ENCODE peak calls at places on chromosomes 6 and 20, in four cellular contexts. D is brain microvascular endothelial cell, W is spleen, J is OCI-LY7. O is an unnamed sample.

GRCh38 chr20:54263266-54263665 is 55.4 kb downstream of the PFDN4 start:
- DNase-seq in D (no peak), W (no peak), J (no peak), O (no peak)

GRCh38 chr6:16805190-16805860 is 44.1 kb upstream of the ATXN1 start:
- DNase-seq in D (no peak), W (no peak), J (no peak), O (no peak)

GRCh38 chr6:26328265-26328844 is 36.6 kb upstream of the BTN3A2 start:
- DNase-seq in D (no peak), W (no peak), J (peak), O (no peak)

GRCh38 chr20:47878601-47879004 is 93.3 kb upstream of the SULF2 start:
- DNase-seq in D (no peak), W (no peak), J (no peak), O (no peak)

GRCh38 chr20:63835031-63835858 is 4.2 kb upstream of the ZBTB46 start:
- DNase-seq in D (peak), W (peak), J (no peak), O (no peak)

GRCh38 chr6:39188577-39188976 is 40.7 kb downstream of the KCNK5 start:
- DNase-seq in D (no peak), W (no peak), J (no peak), O (no peak)

GRCh38 chr20:57435498-57436222 is 44.5 kb downstream of the RBM38 start:
- DNase-seq in D (peak), W (peak), J (peak), O (peak)

GRCh38 chr6:87498048-87498447 is 25.3 kb downstream of the SLC35A1 start:
- DNase-seq in D (no peak), W (no peak), J (no peak), O (no peak)

GRCh38 chr6:146594495-146594894 is 4.3 kb upstream of the ADGB start:
- DNase-seq in D (no peak), W (no peak), J (no peak), O (peak)

GRCh38 chr6:53986721-53987526 is 124.3 kb upstream of the MLIP start:
- DNase-seq in D (peak), W (no peak), J (no peak), O (no peak)

GRCh38 chr6:157453978-157454377 is 73.0 kb downstream of the ZDHHC14 start:
- DNase-seq in D (no peak), W (no peak), J (no peak), O (no peak)

GRCh38 chr6:82917346-82918064 is 148.1 kb downstream of the UBE3D start:
- DNase-seq in D (peak), W (no peak), J (no peak), O (no peak)

GRCh38 chr20:61926253-61926613 is 139.4 kb downstream of the TAF4 start:
- DNase-seq in D (no peak), W (peak), J (no peak), O (no peak)

GRCh38 chr6:170224694-170225660 is 65.9 kb downstream of the DLL1 start:
- DNase-seq in D (no peak), W (peak), J (no peak), O (no peak)

GRCh38 chr6:34884996-34885395 is 2.8 kb downstream of the TAF11 start:
- DNase-seq in D (no peak), W (no peak), J (no peak), O (no peak)

GRCh38 chr6:6556738-6557503 is 31.6 kb upstream of the LY86 start:
- DNase-seq in D (peak), W (no peak), J (peak), O (peak)

GRCh38 chr6:142945446-142946180 is 637 bp upstream of the HIVEP2 start:
- DNase-seq in D (peak), W (peak), J (peak), O (peak)

GRCh38 chr6:27101824-27102223 is 145.7 kb upstream of the PRSS16 start:
- DNase-seq in D (no peak), W (no peak), J (no peak), O (no peak)

GRCh38 chr6:144405173-144405572 is 120.0 kb downstream of the UTRN start:
- DNase-seq in D (no peak), W (no peak), J (no peak), O (no peak)

GRCh38 chr6:83215131-83216047 is 22.2 kb downstream of the RWDD2A start:
- DNase-seq in D (peak), W (no peak), J (peak), O (peak)

GRCh38 chr6:34338811-34339210 is 53.7 kb downstream of the NUDT3 start:
- DNase-seq in D (no peak), W (no peak), J (no peak), O (no peak)

GRCh38 chr6:7580927-7581618 is 8.9 kb upstream of the SNRNP48 start:
- DNase-seq in D (no peak), W (no peak), J (no peak), O (no peak)

GRCh38 chr20:46006964-46007363 is 1.7 kb upstream of the MMP9 start:
- DNase-seq in D (no peak), W (no peak), J (no peak), O (no peak)

GRCh38 chr6:148521586-148521985 is 178.9 kb downstream of the SASH1 start:
- DNase-seq in D (no peak), W (no peak), J (no peak), O (peak)

GRCh38 chr20:18628330-18628941 is 40.6 kb downstream of the DTD1 start:
- DNase-seq in D (no peak), W (no peak), J (peak), O (peak)

GRCh38 chr20:34794006-34794585 is 31.4 kb downstream of the NCOA6 start:
- DNase-seq in D (no peak), W (no peak), J (no peak), O (no peak)

GRCh38 chr20:3777726-3778629 is 3.3 kb downstream of the SPEF1 start:
- DNase-seq in D (peak), W (peak), J (no peak), O (no peak)

GRCh38 chr20:34364013-34364382 is 925 bp downstream of the ITCH start:
- DNase-seq in D (peak), W (no peak), J (peak), O (peak)

GRCh38 chr20:11395581-11395980 is 522.1 kb upstream of the BTBD3 start:
- DNase-seq in D (peak), W (no peak), J (no peak), O (no peak)

GRCh38 chr6:74087898-74088297 is 391.9 kb downstream of the CD109 start:
- DNase-seq in D (peak), W (no peak), J (no peak), O (no peak)

GRCh38 chr20:51573576-51574243 is 31.2 kb upstream of the NFATC2 start:
- DNase-seq in D (no peak), W (no peak), J (no peak), O (no peak)

GRCh38 chr6:160057080-160057479 is 64.5 kb upstream of the SLC22A1 start:
- DNase-seq in D (no peak), W (no peak), J (no peak), O (no peak)

GRCh38 chr20:36145877-36146707 is 8.4 kb upstream of the EPB41L1 start:
- DNase-seq in D (no peak), W (no peak), J (peak), O (no peak)

GRCh38 chr20:31924561-31924960 is 27.3 kb downstream of the PDRG1 start:
- DNase-seq in D (no peak), W (no peak), J (no peak), O (no peak)

GRCh38 chr6:158049055-158050028 is 67.7 kb downstream of the SYNJ2 start:
- DNase-seq in D (no peak), W (no peak), J (no peak), O (no peak)

GRCh38 chr6:24848461-24848860 is 49.7 kb upstream of the ARMH2 start:
- DNase-seq in D (no peak), W (no peak), J (no peak), O (no peak)

GRCh38 chr6:24845578-24845977 is 46.9 kb upstream of the ARMH2 start:
- DNase-seq in D (no peak), W (no peak), J (no peak), O (no peak)

GRCh38 chr6:24849713-24850112 is 51.0 kb upstream of the ARMH2 start:
- DNase-seq in D (no peak), W (no peak), J (no peak), O (no peak)

GRCh38 chr6:24844903-24845302 is 46.2 kb upstream of the ARMH2 start:
- DNase-seq in D (no peak), W (no peak), J (no peak), O (no peak)

GRCh38 chr6:24847402-24847801 is 48.7 kb upstream of the ARMH2 start:
- DNase-seq in D (no peak), W (no peak), J (no peak), O (no peak)
- H3K27ac ChIP-seq in D (no peak), W (no peak), J (no peak), O (no peak)

DNA sequence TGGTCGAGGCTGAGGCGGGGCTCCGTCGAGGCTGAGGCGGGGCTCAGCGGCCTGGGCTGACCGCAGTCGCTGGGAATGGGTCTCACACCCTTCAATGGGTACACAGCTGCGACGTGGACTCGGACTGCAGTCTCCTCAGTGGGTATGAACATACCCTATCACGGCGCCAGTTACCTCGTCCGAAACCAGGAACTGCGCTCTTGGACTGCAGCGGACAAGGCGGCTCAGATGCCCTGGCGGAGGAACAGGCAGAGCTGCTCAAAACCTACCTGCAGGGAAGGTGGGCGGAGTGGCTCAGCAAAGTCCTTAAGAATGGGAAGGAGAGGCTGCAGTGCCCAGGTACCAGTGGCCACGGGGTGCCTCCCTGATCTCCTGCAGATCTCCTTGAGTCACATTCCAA is 14.2 kb downstream of the HLA-A start:
- DNase-seq in D (no peak), W (no peak), J (no peak), O (no peak)
- H3K27ac ChIP-seq in D (no peak), W (no peak), J (no peak), O (no peak)

GRCh38 chr20:41180599-41181333 is 43.4 kb downstream of the PLCG1 start:
- DNase-seq in D (no peak), W (peak), J (no peak), O (no peak)

GRCh38 chr20:41181567-41181966 is 44.2 kb downstream of the PLCG1 start:
- DNase-seq in D (no peak), W (no peak), J (no peak), O (no peak)

GRCh38 chr20:41178495-41178894 is 41.2 kb downstream of the PLCG1 start:
- DNase-seq in D (no peak), W (no peak), J (no peak), O (no peak)

GRCh38 chr20:41178904-41179432 is 41.6 kb downstream of the PLCG1 start:
- DNase-seq in D (no peak), W (peak), J (no peak), O (no peak)

DNA sequence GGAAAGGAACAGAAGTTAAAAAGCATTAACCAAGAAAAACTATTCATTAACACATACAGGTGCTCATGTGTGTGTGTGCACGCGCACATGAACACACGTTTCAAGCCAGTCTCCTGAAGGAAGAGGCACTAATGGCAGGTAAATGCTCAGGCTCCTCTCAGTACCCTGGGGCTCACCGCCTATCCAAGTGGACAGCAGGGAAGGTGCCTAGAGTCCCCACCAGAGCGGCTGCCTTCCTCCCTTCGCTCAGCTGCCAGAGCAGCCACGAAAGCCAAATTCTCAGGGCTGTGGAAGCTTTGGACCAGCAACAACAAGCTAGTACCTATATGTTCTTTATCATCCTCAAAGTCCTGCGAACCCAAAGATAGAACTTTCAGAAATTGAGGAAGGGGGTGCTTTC is 42.6 kb downstream of the PLCG1 start:
- DNase-seq in D (no peak), W (no peak), J (no peak), O (no peak)
- H3K27ac ChIP-seq in D (no peak), W (no peak), J (no peak), O (no peak)

DNA sequence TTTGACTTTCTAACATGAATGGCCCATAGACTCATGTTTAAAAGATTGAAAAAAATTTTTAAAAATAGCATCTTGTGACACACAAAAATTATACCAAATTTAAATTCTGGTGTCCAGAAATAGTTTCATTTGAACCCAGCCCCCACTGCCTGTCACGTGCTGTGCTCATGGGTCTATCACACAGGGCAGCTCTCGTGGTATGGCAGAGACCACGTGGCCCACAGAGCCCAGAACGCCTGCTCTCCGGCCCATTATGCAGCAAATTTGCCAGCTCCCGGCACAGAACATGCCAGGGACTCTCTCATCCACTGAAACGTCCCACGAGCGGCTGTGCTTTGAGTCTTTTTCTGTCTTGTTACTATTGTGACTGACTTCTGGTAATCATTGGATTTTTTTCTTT is 224.3 kb downstream of the TTLL2 start:
- DNase-seq in D (no peak), W (no peak), J (no peak), O (no peak)
- H3K27ac ChIP-seq in D (no peak), W (no peak), J (no peak), O (no peak)